ENCODE peak calls at places on chromosomes 16 and 17, in seven cellular contexts. One of them, this sample, is unnamed.

GRCh38 chr16:24580665-24581064 is 41.3 kb downstream of the RBBP6 start:
- DNase-seq in HFFc6: peak
- DNase-seq in activated gamma-delta T cell treated with Interleukin-2 at 50 U/mL for 16 hours: no peak
- DNase-seq in myocyte: peak
- DNase-seq in RWPE1: peak
- DNase-seq in progenitor cell of endocrine pancreas: no peak
- DNase-seq in GM23338: no peak
- DNase-seq in this sample: no peak

GRCh38 chr16:89931964-89932363 is 8.8 kb downstream of the TUBB3 start:
- DNase-seq in HFFc6: no peak
- DNase-seq in activated gamma-delta T cell treated with Interleukin-2 at 50 U/mL for 16 hours: no peak
- DNase-seq in myocyte: no peak
- DNase-seq in RWPE1: no peak
- DNase-seq in progenitor cell of endocrine pancreas: no peak
- DNase-seq in GM23338: no peak
- DNase-seq in this sample: no peak

GRCh38 chr17:77210946-77211541 is 70.3 kb downstream of the SEC14L1 start:
- DNase-seq in HFFc6: no peak
- DNase-seq in activated gamma-delta T cell treated with Interleukin-2 at 50 U/mL for 16 hours: no peak
- DNase-seq in myocyte: no peak
- DNase-seq in RWPE1: no peak
- DNase-seq in progenitor cell of endocrine pancreas: no peak
- DNase-seq in GM23338: no peak
- DNase-seq in this sample: no peak

GRCh38 chr17:2194778-2195417 is 108.7 kb downstream of the SMG6 start:
- DNase-seq in HFFc6: no peak
- DNase-seq in activated gamma-delta T cell treated with Interleukin-2 at 50 U/mL for 16 hours: no peak
- DNase-seq in myocyte: no peak
- DNase-seq in RWPE1: no peak
- DNase-seq in progenitor cell of endocrine pancreas: no peak
- DNase-seq in GM23338: peak
- DNase-seq in this sample: no peak

GRCh38 chr16:11836653-11837244 is 14.6 kb downstream of the RSL1D1 start:
- DNase-seq in HFFc6: peak
- DNase-seq in activated gamma-delta T cell treated with Interleukin-2 at 50 U/mL for 16 hours: no peak
- DNase-seq in myocyte: peak
- DNase-seq in RWPE1: peak
- DNase-seq in progenitor cell of endocrine pancreas: no peak
- DNase-seq in GM23338: peak
- DNase-seq in this sample: no peak

GRCh38 chr16:70375636-70376611 is 29.2 kb downstream of the DDX19A start:
- DNase-seq in HFFc6: no peak
- DNase-seq in activated gamma-delta T cell treated with Interleukin-2 at 50 U/mL for 16 hours: no peak
- DNase-seq in myocyte: peak
- DNase-seq in RWPE1: no peak
- DNase-seq in progenitor cell of endocrine pancreas: no peak
- DNase-seq in GM23338: no peak
- DNase-seq in this sample: no peak

GRCh38 chr17:45429338-45430005 is 3.2 kb downstream of the ARHGAP27 start:
- DNase-seq in HFFc6: no peak
- DNase-seq in activated gamma-delta T cell treated with Interleukin-2 at 50 U/mL for 16 hours: no peak
- DNase-seq in myocyte: no peak
- DNase-seq in RWPE1: no peak
- DNase-seq in progenitor cell of endocrine pancreas: peak
- DNase-seq in GM23338: peak
- DNase-seq in this sample: no peak

GRCh38 chr16:89146211-89147005 is 25.1 kb upstream of the CDH15 start:
- DNase-seq in HFFc6: no peak
- DNase-seq in activated gamma-delta T cell treated with Interleukin-2 at 50 U/mL for 16 hours: no peak
- DNase-seq in myocyte: no peak
- DNase-seq in RWPE1: no peak
- DNase-seq in progenitor cell of endocrine pancreas: no peak
- DNase-seq in GM23338: no peak
- DNase-seq in this sample: no peak

GRCh38 chr17:3747805-3748204 is 24.1 kb downstream of the HASPIN start:
- DNase-seq in HFFc6: no peak
- DNase-seq in activated gamma-delta T cell treated with Interleukin-2 at 50 U/mL for 16 hours: no peak
- DNase-seq in myocyte: no peak
- DNase-seq in RWPE1: no peak
- DNase-seq in progenitor cell of endocrine pancreas: no peak
- DNase-seq in GM23338: no peak
- DNase-seq in this sample: no peak

GRCh38 chr17:31699281-31699680 is 159.8 kb downstream of the COPRS start:
- DNase-seq in HFFc6: no peak
- DNase-seq in activated gamma-delta T cell treated with Interleukin-2 at 50 U/mL for 16 hours: no peak
- DNase-seq in myocyte: no peak
- DNase-seq in RWPE1: peak
- DNase-seq in progenitor cell of endocrine pancreas: no peak
- DNase-seq in GM23338: no peak
- DNase-seq in this sample: no peak

GRCh38 chr17:38444151-38444550 is 15.9 kb downstream of the ARHGAP23 start:
- DNase-seq in HFFc6: peak
- DNase-seq in activated gamma-delta T cell treated with Interleukin-2 at 50 U/mL for 16 hours: peak
- DNase-seq in myocyte: peak
- DNase-seq in RWPE1: peak
- DNase-seq in progenitor cell of endocrine pancreas: peak
- DNase-seq in GM23338: peak
- DNase-seq in this sample: peak

GRCh38 chr17:47999612-48000011 is 28.7 kb downstream of the CDK5RAP3 start:
- DNase-seq in HFFc6: peak
- DNase-seq in activated gamma-delta T cell treated with Interleukin-2 at 50 U/mL for 16 hours: no peak
- DNase-seq in myocyte: no peak
- DNase-seq in RWPE1: peak
- DNase-seq in progenitor cell of endocrine pancreas: no peak
- DNase-seq in GM23338: no peak
- DNase-seq in this sample: no peak

GRCh38 chr17:39099686-39100293 is 51.6 kb downstream of the PLXDC1 start:
- DNase-seq in HFFc6: no peak
- DNase-seq in activated gamma-delta T cell treated with Interleukin-2 at 50 U/mL for 16 hours: no peak
- DNase-seq in myocyte: peak
- DNase-seq in RWPE1: no peak
- DNase-seq in progenitor cell of endocrine pancreas: no peak
- DNase-seq in GM23338: no peak
- DNase-seq in this sample: no peak

GRCh38 chr16:24776486-24777220 is 47.2 kb downstream of the TNRC6A start:
- DNase-seq in HFFc6: no peak
- DNase-seq in activated gamma-delta T cell treated with Interleukin-2 at 50 U/mL for 16 hours: no peak
- DNase-seq in myocyte: peak
- DNase-seq in RWPE1: no peak
- DNase-seq in progenitor cell of endocrine pancreas: no peak
- DNase-seq in GM23338: no peak
- DNase-seq in this sample: no peak

GRCh38 chr17:28942925-28943324 is 8.4 kb downstream of the PHF12 start:
- DNase-seq in HFFc6: no peak
- DNase-seq in activated gamma-delta T cell treated with Interleukin-2 at 50 U/mL for 16 hours: no peak
- DNase-seq in myocyte: no peak
- DNase-seq in RWPE1: no peak
- DNase-seq in progenitor cell of endocrine pancreas: no peak
- DNase-seq in GM23338: no peak
- DNase-seq in this sample: no peak